ENCODE peak calls at places on chromosomes 1 and 21, in seven cellular contexts. G, A, S, B, V, T and L are unnamed samples.

GRCh38 chr1:226692067-226692792 is 46.9 kb downstream of the ITPKB start:
- DNase-seq in B (no peak), T (no peak), A (no peak), V (no peak), G (no peak), S (no peak), L (no peak)

GRCh38 chr1:226891346-226891745 is 20.9 kb downstream of the PSEN2 start:
- DNase-seq in A (no peak), B (no peak), V (no peak), G (no peak), S (no peak), T (no peak), L (no peak)

GRCh38 chr1:167013124-167013900 is 24.2 kb downstream of the MAEL start:
- DNase-seq in V (no peak), B (no peak), S (no peak), G (no peak), A (no peak), T (no peak), L (no peak)

GRCh38 chr21:39367783-39368182 is 18.9 kb upstream of the HMGN1 start:
- DNase-seq in G (no peak), V (no peak), S (no peak), T (no peak), B (no peak), A (no peak), L (no peak)

GRCh38 chr1:71785470-71785869 is 496.9 kb downstream of the NEGR1 start:
- DNase-seq in V (no peak), T (peak; percentile 51), G (no peak), A (no peak), S (no peak), B (no peak), L (no peak)

GRCh38 chr1:152164542-152165136 is 5.6 kb upstream of the RPTN start:
- DNase-seq in V (no peak), A (no peak), S (no peak), B (peak; percentile 56), T (no peak), G (no peak), L (no peak)

GRCh38 chr1:202471246-202471645 is 122.7 kb downstream of the PPP1R12B start:
- DNase-seq in V (no peak), S (no peak), A (no peak), T (no peak), G (no peak), B (no peak), L (no peak)

GRCh38 chr1:61052393-61053280 is 29.7 kb upstream of the NFIA start:
- DNase-seq in T (no peak), A (no peak), B (no peak), V (peak; percentile 21), S (peak; percentile 7), G (no peak), L (no peak)

GRCh38 chr1:220775238-220775853 is 11.4 kb upstream of the MTARC1 start:
- DNase-seq in B (peak; percentile 49), S (peak; percentile 51), G (peak; percentile 58), V (peak; percentile 49), T (no peak), A (no peak), L (peak; percentile 45)

GRCh38 chr1:154446292-154446691 is 41.1 kb downstream of the IL6R start:
- DNase-seq in V (no peak), B (peak; percentile 90), T (peak; percentile 48), S (peak; percentile 48), A (peak; percentile 54), G (peak; percentile 94), L (no peak)